ENCODE peak calls at places on chromosomes 16 and 17, in four cellular contexts. P, F, G and D are unnamed samples.

GRCh38 chr17:63476857-63477470 is at the start of gene ACE:
- DNase-seq in P (peak), G (no peak), F (no peak), D (peak)

GRCh38 chr17:55668581-55668980 is 54.1 kb downstream of the TMEM100 start:
- DNase-seq in P (no peak), F (no peak), G (no peak), D (no peak)

GRCh38 chr17:42276609-42277341 is 584 bp upstream of the STAT5B start:
- DNase-seq in G (no peak), P (no peak), F (no peak), D (peak)

GRCh38 chr16:2816751-2817495 is at the start of gene PRSS21:
- DNase-seq in G (no peak), F (no peak), P (no peak), D (no peak)

GRCh38 chr17:19342611-19343255 is 19.8 kb downstream of the B9D1 start:
- DNase-seq in G (no peak), F (no peak), P (no peak), D (no peak)

GRCh38 chr16:50121278-50121677 is 31.8 kb upstream of the TENT4B start:
- DNase-seq in G (no peak), P (no peak), F (no peak), D (no peak)

GRCh38 chr17:68596411-68596945 is 4.7 kb downstream of the FAM20A start:
- DNase-seq in F (no peak), P (no peak), G (no peak), D (no peak)

GRCh38 chr16:67446968-67447507 is 16.1 kb downstream of the HSD11B2 start:
- DNase-seq in F (no peak), P (no peak), G (no peak), D (no peak)

GRCh38 chr17:30332057-30332542 is 1.8 kb downstream of the TMIGD1 start:
- DNase-seq in G (no peak), P (peak), F (peak), D (peak)

GRCh38 chr17:67399676-67400075 is 22.6 kb downstream of the PITPNC1 start:
- DNase-seq in G (no peak), F (no peak), P (no peak), D (no peak)

GRCh38 chr17:7411427-7411750 is 3.7 kb downstream of the NLGN2 start:
- DNase-seq in F (no peak), P (no peak), G (no peak), D (no peak)

GRCh38 chr17:82281502-82282238 is 8.2 kb upstream of the CSNK1D start:
- DNase-seq in P (peak), F (no peak), G (no peak), D (no peak)

GRCh38 chr17:27657620-27658019 is 26.6 kb downstream of the LGALS9 start:
- DNase-seq in G (no peak), P (no peak), F (no peak), D (no peak)

GRCh38 chr16:66924527-66925321 is 611 bp downstream of the RRAD start:
- DNase-seq in G (no peak), P (peak), F (peak), D (peak)

GRCh38 chr17:59508999-59509398 is 56.4 kb upstream of the DHX40 start:
- DNase-seq in P (no peak), F (no peak), G (no peak), D (no peak)

GRCh38 chr16:67910162-67910561 is 17.1 kb downstream of the PSKH1 start:
- DNase-seq in G (peak), P (no peak), F (no peak), D (no peak)

GRCh38 chr17:28891201-28891600 is 6.3 kb downstream of the FLOT2 start:
- DNase-seq in F (no peak), P (no peak), G (no peak), D (no peak)

GRCh38 chr16:2428051-2428786 is 1.0 kb upstream of the CCNF start:
- DNase-seq in F (no peak), G (no peak), P (peak), D (no peak)

GRCh38 chr16:89410794-89411309 is 79.5 kb downstream of the ANKRD11 start:
- DNase-seq in G (peak), P (no peak), F (no peak), D (no peak)

GRCh38 chr16:89026121-89026612 is 49.2 kb upstream of the CBFA2T3 start:
- DNase-seq in F (no peak), P (peak), G (no peak), D (peak)

GRCh38 chr17:77636835-77637806 is 321.4 kb upstream of the TNRC6C start:
- DNase-seq in F (no peak), G (no peak), P (no peak), D (no peak)

GRCh38 chr17:8163978-8164814 is 1.4 kb upstream of the VAMP2 start:
- DNase-seq in P (no peak), F (peak), G (no peak), D (peak)

GRCh38 chr17:50920891-50921595 is 54.9 kb upstream of the TOB1 start:
- DNase-seq in P (no peak), F (no peak), G (no peak), D (no peak)

GRCh38 chr16:87616556-87616955 is 14.2 kb downstream of the JPH3 start:
- DNase-seq in G (no peak), F (no peak), P (no peak), D (no peak)